ENCODE peak calls at places on chromosomes 13 and 19, in seven cellular contexts. X, Y, Z, H, K, J and I are unnamed samples.
A peak's percentile ranks its signal among the peaks of the same experiment; 100 is the strongest.

GRCh38 chr19:49801966-49802661 is 11.0 kb downstream of the FUZ start:
- DNase-seq in H (peak; percentile 94), X (peak; percentile 96), J (peak; percentile 33), Z (peak; percentile 86), K (peak; percentile 83), Y (peak; percentile 79), I (peak; percentile 96)

GRCh38 chr13:35953537-35954206 is 177.5 kb downstream of the DCLK1 start:
- DNase-seq in Z (peak; percentile 70), K (peak; percentile 53), X (peak; percentile 88), H (peak; percentile 73), J (peak; percentile 55), Y (peak; percentile 58), I (peak; percentile 94)

GRCh38 chr19:45217193-45217956 is 27.8 kb downstream of the EXOC3L2 start:
- DNase-seq in J (no peak), X (no peak), Y (no peak), K (peak; percentile 32), Z (no peak), H (no peak), I (no peak)

GRCh38 chr13:111877906-111878305 is 189.0 kb upstream of the SOX1 start:
- DNase-seq in K (no peak), Y (no peak), Z (peak; percentile 1), H (no peak), X (no peak), J (no peak), I (no peak)

GRCh38 chr19:43489310-43489709 is 15.2 kb downstream of the PHLDB3 start:
- DNase-seq in Z (no peak), H (no peak), J (no peak), X (no peak), Y (no peak), K (no peak), I (no peak)

GRCh38 chr19:39996218-39996810 is 546 bp upstream of the ZNF546 start:
- DNase-seq in Y (no peak), X (no peak), H (no peak), J (peak; percentile 12), Z (no peak), K (no peak), I (no peak)

GRCh38 chr13:74136089-74136658 is 2.0 kb upstream of the KLF12 start:
- DNase-seq in Y (peak; percentile 51), K (peak; percentile 35), H (peak; percentile 31), Z (peak; percentile 11), X (peak; percentile 52), J (peak; percentile 9), I (no peak)

GRCh38 chr19:47438793-47439220 is 19.5 kb upstream of the MEIS3 start:
- DNase-seq in H (no peak), Y (no peak), K (peak; percentile 74), Z (no peak), J (no peak), X (no peak), I (no peak)

GRCh38 chr13:108033800-108034707 is 181.3 kb downstream of the LIG4 start:
- DNase-seq in H (no peak), K (no peak), J (no peak), X (no peak), Y (no peak), Z (no peak), I (no peak)

GRCh38 chr19:43923875-43924274 is 11.2 kb downstream of the ZNF45 start:
- DNase-seq in J (no peak), Y (no peak), Z (no peak), H (no peak), X (no peak), K (no peak), I (no peak)

GRCh38 chr19:29665826-29666633 is 769 bp downstream of the PLEKHF1 start:
- DNase-seq in Y (peak; percentile 45), K (peak; percentile 64), J (no peak), Z (no peak), X (peak; percentile 89), H (peak; percentile 76), I (no peak)

GRCh38 chr19:13277104-13277809 is 127.0 kb downstream of the IER2 start:
- DNase-seq in Z (peak; percentile 49), X (peak; percentile 59), J (peak; percentile 64), K (peak; percentile 48), Y (peak; percentile 78), H (peak; percentile 31), I (peak; percentile 60)

GRCh38 chr19:2309734-2310362 is 1.9 kb upstream of the LINGO3 start:
- DNase-seq in Y (no peak), H (no peak), Z (no peak), K (no peak), X (no peak), J (no peak), I (no peak)

GRCh38 chr13:114320065-114320464 is 5.8 kb downstream of the CHAMP1 start:
- DNase-seq in J (no peak), K (no peak), Y (no peak), X (no peak), H (no peak), Z (no peak), I (no peak)

GRCh38 chr13:79349011-79349410 is 57.0 kb downstream of the RBM26 start:
- DNase-seq in Z (no peak), Y (no peak), J (no peak), H (no peak), X (no peak), K (no peak), I (no peak)

GRCh38 chr13:39777021-39777420 is 121.6 kb downstream of the COG6 start:
- DNase-seq in H (no peak), J (no peak), K (no peak), Y (no peak), X (no peak), Z (no peak), I (no peak)

GRCh38 chr13:48561461-48562224 is 28.8 kb upstream of the RCBTB2 start:
- DNase-seq in X (no peak), Z (no peak), J (no peak), H (no peak), Y (no peak), K (no peak), I (no peak)

GRCh38 chr13:94569615-94570014 is 26.3 kb downstream of the TGDS start:
- DNase-seq in J (no peak), H (no peak), Y (no peak), X (no peak), Z (no peak), K (no peak), I (no peak)

GRCh38 chr13:77820431-77821149 is 98.0 kb downstream of the EDNRB start:
- DNase-seq in Z (no peak), J (no peak), Y (no peak), H (no peak), K (peak; percentile 12), X (no peak), I (no peak)
- TF ChIP-seq CTCF in Z (no peak), J (no peak), Y (no peak), H (no peak), K (no peak), X (no peak), I (no peak)

DNA sequence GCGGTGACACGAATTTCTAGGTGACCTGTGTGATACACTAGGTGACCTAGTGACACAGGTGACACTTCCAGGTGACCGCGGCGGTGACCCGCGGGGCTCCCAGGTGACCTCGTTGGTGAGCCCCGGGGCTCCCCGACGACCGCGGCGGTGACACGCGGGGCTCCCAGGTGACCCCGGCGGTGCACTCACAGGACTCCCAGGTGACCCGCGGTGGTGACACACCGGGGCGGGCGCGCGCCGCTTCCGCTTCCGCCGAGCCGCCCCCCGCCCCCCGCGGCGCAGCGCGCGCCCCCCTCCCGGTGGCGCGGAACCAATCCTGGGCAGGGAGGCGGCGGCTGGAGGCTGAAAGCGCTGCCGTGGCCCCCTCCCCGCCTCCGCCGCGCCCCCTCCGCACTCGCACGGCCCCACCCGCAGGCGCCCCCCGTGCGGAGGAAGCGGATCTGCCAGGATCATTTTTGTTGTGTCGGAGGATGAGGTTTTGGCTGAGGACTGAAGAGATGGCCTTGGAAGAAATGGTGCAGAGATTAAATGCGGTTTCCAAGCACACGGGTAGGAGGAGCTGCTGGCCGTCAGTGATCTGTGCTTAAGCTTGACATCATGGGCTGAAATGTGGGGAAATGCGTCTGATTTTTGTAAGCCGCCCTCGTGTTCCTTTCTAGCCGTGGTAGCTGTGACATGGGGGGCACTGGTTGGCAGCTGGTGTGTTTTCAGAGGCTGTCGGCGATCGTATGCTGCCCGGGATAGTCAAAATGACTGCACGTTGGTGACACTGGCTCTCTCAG is at the start of gene MCF2L:
- DNase-seq in Z (peak; percentile 40), X (peak; percentile 53), K (no peak), J (peak; percentile 30), H (peak; percentile 46), Y (peak; percentile 63), I (no peak)
- TF ChIP-seq CTCF in Z (peak; percentile 6), X (no peak), K (no peak), J (no peak), H (peak; percentile 46), Y (peak; percentile 20), I (no peak)

DNA sequence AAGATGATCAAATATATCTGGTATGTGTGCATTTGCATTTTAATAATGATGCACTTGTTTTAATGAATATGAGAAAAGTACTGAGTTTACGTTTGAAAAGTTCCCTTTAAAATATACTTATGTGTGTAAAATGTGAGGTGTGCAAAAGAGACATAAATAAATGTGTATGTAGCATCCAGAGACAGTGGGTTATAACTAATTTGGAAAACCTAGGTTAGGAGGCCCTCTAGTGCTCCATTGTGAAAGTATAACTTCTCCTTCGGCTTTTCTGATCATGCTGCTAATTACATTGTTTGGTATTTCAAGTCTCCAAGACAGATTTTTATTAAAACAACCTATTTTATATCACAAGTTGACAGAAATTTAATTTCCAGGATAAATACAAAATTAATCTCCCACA is 30.1 kb downstream of the SCEL start:
- DNase-seq in J (no peak), Y (no peak), Z (no peak), H (no peak), K (no peak), X (no peak), I (no peak)
- TF ChIP-seq CTCF in J (peak; percentile 75), Y (no peak), Z (no peak), H (peak; percentile 49), K (peak; percentile 32), X (peak; percentile 28), I (no peak)

GRCh38 chr13:69107436-69107835 is 1000.2 kb upstream of the ATXN8OS start:
- DNase-seq in Z (no peak), J (no peak), K (no peak), X (no peak), Y (no peak), H (no peak), I (no peak)

GRCh38 chr13:69101841-69102240 is 1005.8 kb upstream of the ATXN8OS start:
- DNase-seq in H (no peak), K (no peak), J (no peak), X (no peak), Z (no peak), Y (no peak), I (no peak)
- TF ChIP-seq CTCF in H (no peak), K (no peak), J (no peak), X (no peak), Z (no peak), Y (no peak), I (no peak)